ENCODE peak calls at places on chromosomes 7 and 10, in six cellular contexts. One of them, this sample, is unnamed.

GRCh38 chr7:143379607-143380263 is 1.4 kb upstream of the ZYX start:
- DNase-seq in AG10803: no peak
- DNase-seq in AG09309: no peak
- DNase-seq in WERI-Rb-1: no peak
- DNase-seq in RWPE2: no peak
- DNase-seq in IMR-90: no peak
- DNase-seq in this sample: no peak

GRCh38 chr7:70807650-70808049 is 324.3 kb upstream of the GALNT17 start:
- DNase-seq in AG10803: no peak
- DNase-seq in AG09309: no peak
- DNase-seq in WERI-Rb-1: peak
- DNase-seq in RWPE2: no peak
- DNase-seq in IMR-90: no peak
- DNase-seq in this sample: no peak

GRCh38 chr7:121505540-121506182 is 109.6 kb upstream of the FAM3C start:
- DNase-seq in AG10803: no peak
- DNase-seq in AG09309: no peak
- DNase-seq in WERI-Rb-1: no peak
- DNase-seq in RWPE2: no peak
- DNase-seq in IMR-90: no peak
- DNase-seq in this sample: no peak

GRCh38 chr7:67407351-67407750 is 410.7 kb downstream of the TYW1 start:
- DNase-seq in AG10803: no peak
- DNase-seq in AG09309: no peak
- DNase-seq in WERI-Rb-1: no peak
- DNase-seq in RWPE2: no peak
- DNase-seq in IMR-90: no peak
- DNase-seq in this sample: no peak

GRCh38 chr7:359776-360361 is 69.9 kb downstream of the FOXL3 start:
- DNase-seq in AG10803: no peak
- DNase-seq in AG09309: no peak
- DNase-seq in WERI-Rb-1: no peak
- DNase-seq in RWPE2: no peak
- DNase-seq in IMR-90: no peak
- DNase-seq in this sample: no peak

GRCh38 chr7:117072620-117073118 is 119.4 kb downstream of the ST7 start:
- DNase-seq in AG10803: peak
- DNase-seq in AG09309: no peak
- DNase-seq in WERI-Rb-1: no peak
- DNase-seq in RWPE2: no peak
- DNase-seq in IMR-90: peak
- DNase-seq in this sample: peak

GRCh38 chr7:16071246-16071857 is 350.0 kb downstream of the CRPPA start:
- DNase-seq in AG10803: peak
- DNase-seq in AG09309: peak
- DNase-seq in WERI-Rb-1: no peak
- DNase-seq in RWPE2: no peak
- DNase-seq in IMR-90: peak
- DNase-seq in this sample: no peak

GRCh38 chr10:102645741-102646609 is 1.7 kb downstream of the TRIM8 start:
- DNase-seq in AG10803: peak
- DNase-seq in AG09309: peak
- DNase-seq in WERI-Rb-1: peak
- DNase-seq in RWPE2: peak
- DNase-seq in IMR-90: peak
- DNase-seq in this sample: peak

DNA sequence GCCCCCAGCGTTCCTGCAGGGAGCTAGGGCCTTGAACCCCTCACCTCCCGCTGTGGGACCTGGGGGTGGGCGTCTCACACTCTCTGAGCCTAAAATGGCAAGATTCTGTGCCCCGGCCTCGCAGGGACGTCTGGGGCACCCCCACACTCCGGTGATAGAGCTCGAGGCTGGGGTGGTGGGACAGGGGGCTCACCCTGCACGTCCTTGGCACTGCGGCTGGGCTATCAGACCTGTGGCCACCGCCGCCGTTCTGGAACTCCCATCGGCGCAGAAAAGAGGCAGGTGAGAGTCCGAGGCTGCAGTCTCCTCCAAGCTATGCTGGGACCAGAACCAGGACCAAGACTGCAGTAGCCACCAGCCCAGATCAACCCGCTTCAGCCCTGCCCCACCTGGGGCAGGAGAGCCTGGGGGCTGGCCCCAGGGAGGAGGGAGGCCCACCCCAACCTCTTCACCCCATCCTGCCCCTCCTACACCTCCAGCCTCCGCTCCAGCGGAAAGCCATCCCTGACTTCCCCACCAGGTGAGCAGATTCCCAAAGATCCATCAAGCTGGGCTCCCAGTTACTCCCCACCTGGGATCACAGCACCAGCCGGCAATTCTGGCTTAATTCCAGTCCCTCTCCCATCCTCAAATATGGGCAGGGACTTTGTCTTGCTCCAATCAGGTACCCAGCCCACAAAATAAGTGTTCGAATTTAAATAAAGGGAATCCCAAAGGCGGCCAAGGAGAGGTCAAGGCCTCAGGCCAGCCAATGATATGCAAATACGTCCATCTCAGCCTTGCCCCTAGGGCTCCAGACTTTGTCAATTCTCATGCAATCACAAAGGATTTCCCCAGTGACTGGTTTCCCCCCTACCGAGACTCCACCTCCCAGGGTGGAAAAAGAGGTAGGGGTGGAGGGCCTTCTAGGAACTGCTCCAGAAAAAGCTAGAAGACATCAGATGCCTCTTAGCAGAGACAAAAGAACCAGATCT is 16.4 kb downstream of the TNRC18 start:
- DNase-seq in AG10803: no peak
- DNase-seq in AG09309: no peak
- DNase-seq in WERI-Rb-1: no peak
- DNase-seq in RWPE2: no peak
- DNase-seq in IMR-90: no peak
- DNase-seq in this sample: no peak
- H3K4me3 ChIP-seq in AG10803: no peak
- H3K4me3 ChIP-seq in AG09309: no peak
- H3K4me3 ChIP-seq in WERI-Rb-1: no peak
- H3K4me3 ChIP-seq in RWPE2: no peak
- H3K4me3 ChIP-seq in IMR-90: no peak
- H3K4me3 ChIP-seq in this sample: no peak

GRCh38 chr10:117003336-117003735 is 1.7 kb downstream of the SHTN1 start:
- DNase-seq in AG10803: no peak
- DNase-seq in AG09309: no peak
- DNase-seq in WERI-Rb-1: no peak
- DNase-seq in RWPE2: no peak
- DNase-seq in IMR-90: no peak
- DNase-seq in this sample: no peak

GRCh38 chr10:117005454-117006055 is 568 bp upstream of the SHTN1 start:
- DNase-seq in AG10803: no peak
- DNase-seq in AG09309: no peak
- DNase-seq in WERI-Rb-1: peak
- DNase-seq in RWPE2: no peak
- DNase-seq in IMR-90: no peak
- DNase-seq in this sample: no peak

GRCh38 chr10:117004238-117004626 is 755 bp downstream of the SHTN1 start:
- DNase-seq in AG10803: no peak
- DNase-seq in AG09309: no peak
- DNase-seq in WERI-Rb-1: no peak
- DNase-seq in RWPE2: no peak
- DNase-seq in IMR-90: peak
- DNase-seq in this sample: no peak

GRCh38 chr10:117007080-117007479 is 2.1 kb upstream of the SHTN1 start:
- DNase-seq in AG10803: peak
- DNase-seq in AG09309: peak
- DNase-seq in WERI-Rb-1: no peak
- DNase-seq in RWPE2: no peak
- DNase-seq in IMR-90: peak
- DNase-seq in this sample: peak

DNA sequence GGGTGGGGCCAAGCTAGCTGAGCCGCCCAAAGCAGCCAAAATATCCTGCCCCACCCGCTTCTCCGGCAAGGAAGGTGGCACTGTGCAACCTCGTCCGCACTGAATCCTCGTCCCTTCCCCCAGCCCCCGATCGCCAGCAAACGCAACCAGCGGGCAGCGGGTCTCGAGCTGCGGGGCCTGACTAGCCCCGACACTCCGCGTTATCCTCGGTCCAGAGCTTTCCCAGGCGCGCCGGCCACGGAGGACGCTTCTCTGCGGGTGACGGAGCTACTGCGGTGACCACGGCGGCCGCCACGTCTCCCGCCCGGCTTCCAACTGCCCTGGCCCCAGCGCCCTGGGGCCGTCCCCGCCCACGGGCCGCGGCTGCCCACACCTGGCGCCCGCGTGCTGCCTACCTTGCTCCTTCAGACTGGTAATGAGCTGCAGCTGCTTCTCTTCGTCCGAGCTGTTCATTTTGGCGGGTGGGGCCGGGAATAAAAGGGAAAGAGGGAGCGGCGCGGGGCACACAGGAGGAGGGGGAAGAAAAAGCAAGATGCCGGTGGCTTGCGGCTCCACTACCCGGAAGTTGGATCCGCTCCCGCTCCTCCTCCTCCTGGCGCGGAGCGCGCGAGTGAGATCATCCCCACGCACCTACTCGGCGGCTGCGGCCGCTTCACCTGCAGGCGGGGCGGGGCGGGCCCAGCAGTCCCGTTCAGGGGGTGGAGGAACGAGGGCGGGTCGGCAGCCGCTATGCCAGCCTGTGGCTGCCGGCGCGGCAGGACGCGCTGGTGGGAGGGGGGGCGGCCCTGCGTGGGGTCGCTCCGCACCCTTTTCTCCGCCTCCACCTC is at the start of gene SHTN1:
- DNase-seq in AG10803: peak
- DNase-seq in AG09309: no peak
- DNase-seq in WERI-Rb-1: peak
- DNase-seq in RWPE2: peak
- DNase-seq in IMR-90: peak
- DNase-seq in this sample: no peak
- H3K4me3 ChIP-seq in AG10803: peak
- H3K4me3 ChIP-seq in AG09309: peak
- H3K4me3 ChIP-seq in WERI-Rb-1: peak
- H3K4me3 ChIP-seq in RWPE2: peak
- H3K4me3 ChIP-seq in IMR-90: peak
- H3K4me3 ChIP-seq in this sample: peak

GRCh38 chr7:55260671-55261385 is 104.3 kb upstream of the LANCL2 start:
- DNase-seq in AG10803: no peak
- DNase-seq in AG09309: no peak
- DNase-seq in WERI-Rb-1: no peak
- DNase-seq in RWPE2: no peak
- DNase-seq in IMR-90: no peak
- DNase-seq in this sample: no peak
- H3K4me3 ChIP-seq in AG10803: no peak
- H3K4me3 ChIP-seq in AG09309: no peak
- H3K4me3 ChIP-seq in WERI-Rb-1: no peak
- H3K4me3 ChIP-seq in RWPE2: no peak
- H3K4me3 ChIP-seq in IMR-90: no peak
- H3K4me3 ChIP-seq in this sample: no peak

DNA sequence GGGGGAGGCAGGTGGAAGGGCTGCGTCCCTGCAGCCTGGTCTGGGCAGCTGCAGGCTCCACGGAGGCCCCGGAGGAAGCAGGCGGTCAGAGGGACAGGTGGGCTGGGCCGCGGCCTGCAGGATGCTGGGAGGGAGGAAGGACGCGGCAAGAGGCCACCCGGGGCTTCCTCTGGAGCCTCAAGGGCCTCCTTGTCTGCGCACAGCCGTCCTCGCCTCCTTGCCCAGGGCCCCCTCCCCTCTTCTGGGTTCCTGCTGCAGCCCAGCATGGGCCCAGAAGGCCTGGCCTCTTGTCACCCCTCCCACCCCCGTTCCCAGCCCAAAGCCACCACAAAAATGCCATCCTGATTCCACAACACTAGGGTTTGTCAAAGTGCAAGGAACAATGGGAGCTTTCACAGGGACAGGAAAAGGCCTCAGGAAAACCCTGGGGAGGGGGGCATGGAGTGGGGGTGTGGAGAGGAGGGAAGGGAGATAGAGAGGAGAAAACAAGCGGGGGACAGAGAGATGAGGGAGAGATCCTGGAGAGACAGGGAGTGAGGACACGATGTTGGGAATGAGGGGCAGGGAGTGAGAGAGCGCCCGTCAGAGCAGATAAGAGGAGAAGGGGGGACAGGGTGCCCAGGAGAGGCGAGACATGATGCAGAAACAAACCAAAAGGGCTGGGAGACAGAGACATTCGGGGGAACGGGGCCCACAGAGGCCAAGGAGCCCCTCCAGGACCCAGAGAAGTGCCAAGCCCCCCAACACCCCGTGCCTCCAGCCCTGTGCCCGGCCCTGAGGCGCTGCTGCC is 41.8 kb downstream of the ZCCHC24 start:
- DNase-seq in AG10803: peak
- DNase-seq in AG09309: no peak
- DNase-seq in WERI-Rb-1: no peak
- DNase-seq in RWPE2: no peak
- DNase-seq in IMR-90: no peak
- DNase-seq in this sample: no peak
- H3K4me3 ChIP-seq in AG10803: no peak
- H3K4me3 ChIP-seq in AG09309: no peak
- H3K4me3 ChIP-seq in WERI-Rb-1: no peak
- H3K4me3 ChIP-seq in RWPE2: no peak
- H3K4me3 ChIP-seq in IMR-90: no peak
- H3K4me3 ChIP-seq in this sample: no peak

GRCh38 chr7:3558410-3558809 is 257.4 kb downstream of the SDK1 start:
- DNase-seq in AG10803: no peak
- DNase-seq in AG09309: no peak
- DNase-seq in WERI-Rb-1: no peak
- DNase-seq in RWPE2: no peak
- DNase-seq in IMR-90: no peak
- DNase-seq in this sample: peak
- H3K4me3 ChIP-seq in AG10803: no peak
- H3K4me3 ChIP-seq in AG09309: no peak
- H3K4me3 ChIP-seq in WERI-Rb-1: no peak
- H3K4me3 ChIP-seq in RWPE2: no peak
- H3K4me3 ChIP-seq in IMR-90: no peak
- H3K4me3 ChIP-seq in this sample: no peak

GRCh38 chr10:91887900-91888225 is 21.4 kb downstream of the FGFBP3 start:
- DNase-seq in AG10803: no peak
- DNase-seq in AG09309: no peak
- DNase-seq in WERI-Rb-1: no peak
- DNase-seq in RWPE2: no peak
- DNase-seq in IMR-90: no peak
- DNase-seq in this sample: no peak
- H3K4me3 ChIP-seq in AG10803: peak
- H3K4me3 ChIP-seq in AG09309: peak
- H3K4me3 ChIP-seq in WERI-Rb-1: no peak
- H3K4me3 ChIP-seq in RWPE2: peak
- H3K4me3 ChIP-seq in IMR-90: peak
- H3K4me3 ChIP-seq in this sample: peak